ENCODE peak calls at places on chromosomes 12 and 14, in seven cellular contexts. One of them, this sample, is unnamed.

GRCh38 chr14:51869426-51870113 is 9.2 kb downstream of the GNG2 start:
- DNase-seq in fibroblast of the aortic adventitia: no peak
- DNase-seq in DMS53: no peak
- DNase-seq in AG10803: no peak
- DNase-seq in lung: no peak
- DNase-seq in CD4-positive, CD25-positive, alpha-beta regulatory T cell: no peak
- DNase-seq in iPS DF 19.7: no peak
- DNase-seq in this sample: no peak

GRCh38 chr14:67477926-67478915 is 10.3 kb downstream of the TMEM229B start:
- DNase-seq in fibroblast of the aortic adventitia: no peak
- DNase-seq in DMS53: peak; percentile 85
- DNase-seq in AG10803: no peak
- DNase-seq in lung: no peak
- DNase-seq in CD4-positive, CD25-positive, alpha-beta regulatory T cell: no peak
- DNase-seq in iPS DF 19.7: no peak
- DNase-seq in this sample: no peak

GRCh38 chr14:100341301-100342031 is 18.3 kb downstream of the SLC25A47 start:
- DNase-seq in fibroblast of the aortic adventitia: peak; percentile 87
- DNase-seq in DMS53: peak; percentile 45
- DNase-seq in AG10803: peak; percentile 59
- DNase-seq in lung: peak; percentile 63
- DNase-seq in CD4-positive, CD25-positive, alpha-beta regulatory T cell: no peak
- DNase-seq in iPS DF 19.7: no peak
- DNase-seq in this sample: no peak

GRCh38 chr14:23147676-23148075 is 28.6 kb upstream of the CEBPE start:
- DNase-seq in fibroblast of the aortic adventitia: peak; percentile 72
- DNase-seq in DMS53: peak; percentile 3
- DNase-seq in AG10803: peak; percentile 41
- DNase-seq in lung: no peak
- DNase-seq in CD4-positive, CD25-positive, alpha-beta regulatory T cell: no peak
- DNase-seq in iPS DF 19.7: no peak
- DNase-seq in this sample: no peak

GRCh38 chr14:89767861-89768268 is 186.7 kb downstream of the EFCAB11 start:
- DNase-seq in fibroblast of the aortic adventitia: peak; percentile 64
- DNase-seq in DMS53: peak; percentile 59
- DNase-seq in AG10803: peak; percentile 53
- DNase-seq in lung: no peak
- DNase-seq in CD4-positive, CD25-positive, alpha-beta regulatory T cell: peak; percentile 75
- DNase-seq in iPS DF 19.7: peak; percentile 50
- DNase-seq in this sample: peak; percentile 69

GRCh38 chr14:38839743-38840375 is 263.2 kb downstream of the SEC23A start:
- DNase-seq in fibroblast of the aortic adventitia: no peak
- DNase-seq in DMS53: peak; percentile 2
- DNase-seq in AG10803: peak; percentile 3
- DNase-seq in lung: no peak
- DNase-seq in CD4-positive, CD25-positive, alpha-beta regulatory T cell: no peak
- DNase-seq in iPS DF 19.7: no peak
- DNase-seq in this sample: no peak

GRCh38 chr14:96268426-96269358 is 12.7 kb downstream of the BDKRB1 start:
- DNase-seq in fibroblast of the aortic adventitia: peak; percentile 98
- DNase-seq in DMS53: peak; percentile 6
- DNase-seq in AG10803: peak; percentile 94
- DNase-seq in lung: no peak
- DNase-seq in CD4-positive, CD25-positive, alpha-beta regulatory T cell: no peak
- DNase-seq in iPS DF 19.7: no peak
- DNase-seq in this sample: no peak

GRCh38 chr14:22886500-22887259 is 3.7 kb downstream of the REM2 start:
- DNase-seq in fibroblast of the aortic adventitia: peak; percentile 41
- DNase-seq in DMS53: peak; percentile 90
- DNase-seq in AG10803: peak; percentile 59
- DNase-seq in lung: peak; percentile 84
- DNase-seq in CD4-positive, CD25-positive, alpha-beta regulatory T cell: peak; percentile 75
- DNase-seq in iPS DF 19.7: no peak
- DNase-seq in this sample: peak; percentile 78

GRCh38 chr14:101363880-101364391 is 197.4 kb upstream of the DIO3 start:
- DNase-seq in fibroblast of the aortic adventitia: no peak
- DNase-seq in DMS53: no peak
- DNase-seq in AG10803: no peak
- DNase-seq in lung: no peak
- DNase-seq in CD4-positive, CD25-positive, alpha-beta regulatory T cell: no peak
- DNase-seq in iPS DF 19.7: no peak
- DNase-seq in this sample: no peak

GRCh38 chr14:103973354-103973753 is 31.0 kb upstream of the RD3L start:
- DNase-seq in fibroblast of the aortic adventitia: no peak
- DNase-seq in DMS53: no peak
- DNase-seq in AG10803: no peak
- DNase-seq in lung: no peak
- DNase-seq in CD4-positive, CD25-positive, alpha-beta regulatory T cell: no peak
- DNase-seq in iPS DF 19.7: no peak
- DNase-seq in this sample: no peak

GRCh38 chr14:103334644-103335603 is 887 bp downstream of the EIF5 start:
- DNase-seq in fibroblast of the aortic adventitia: peak; percentile 63
- DNase-seq in DMS53: peak; percentile 76
- DNase-seq in AG10803: peak; percentile 54
- DNase-seq in lung: peak; percentile 76
- DNase-seq in CD4-positive, CD25-positive, alpha-beta regulatory T cell: peak; percentile 58
- DNase-seq in iPS DF 19.7: no peak
- DNase-seq in this sample: no peak

GRCh38 chr12:77947326-77947725 is 116.6 kb downstream of the NAV3 start:
- DNase-seq in fibroblast of the aortic adventitia: peak; percentile 79
- DNase-seq in DMS53: peak; percentile 8
- DNase-seq in AG10803: peak; percentile 66
- DNase-seq in lung: no peak
- DNase-seq in CD4-positive, CD25-positive, alpha-beta regulatory T cell: no peak
- DNase-seq in iPS DF 19.7: no peak
- DNase-seq in this sample: no peak

GRCh38 chr12:113030875-113031525 is 25.5 kb upstream of the DTX1 start:
- DNase-seq in fibroblast of the aortic adventitia: peak; percentile 80
- DNase-seq in DMS53: peak; percentile 93
- DNase-seq in AG10803: peak; percentile 59
- DNase-seq in lung: no peak
- DNase-seq in CD4-positive, CD25-positive, alpha-beta regulatory T cell: peak; percentile 36
- DNase-seq in iPS DF 19.7: peak; percentile 78
- DNase-seq in this sample: peak; percentile 30

GRCh38 chr12:132137483-132138125 is 6.5 kb downstream of the DDX51 start:
- DNase-seq in fibroblast of the aortic adventitia: no peak
- DNase-seq in DMS53: peak; percentile 30
- DNase-seq in AG10803: no peak
- DNase-seq in lung: no peak
- DNase-seq in CD4-positive, CD25-positive, alpha-beta regulatory T cell: no peak
- DNase-seq in iPS DF 19.7: no peak
- DNase-seq in this sample: no peak

GRCh38 chr14:100540141-100540925 is 46.9 kb downstream of the BEGAIN start:
- DNase-seq in fibroblast of the aortic adventitia: no peak
- DNase-seq in DMS53: peak; percentile 46
- DNase-seq in AG10803: no peak
- DNase-seq in lung: no peak
- DNase-seq in CD4-positive, CD25-positive, alpha-beta regulatory T cell: no peak
- DNase-seq in iPS DF 19.7: no peak
- DNase-seq in this sample: peak; percentile 40

GRCh38 chr14:60506462-60506984 is 2.4 kb upstream of the SIX6 start:
- DNase-seq in fibroblast of the aortic adventitia: no peak
- DNase-seq in DMS53: no peak
- DNase-seq in AG10803: no peak
- DNase-seq in lung: no peak
- DNase-seq in CD4-positive, CD25-positive, alpha-beta regulatory T cell: no peak
- DNase-seq in iPS DF 19.7: no peak
- DNase-seq in this sample: no peak

GRCh38 chr14:52068741-52069616 is at the start of gene NID2:
- DNase-seq in fibroblast of the aortic adventitia: peak; percentile 97
- DNase-seq in DMS53: peak; percentile 57
- DNase-seq in AG10803: peak; percentile 93
- DNase-seq in lung: peak; percentile 64
- DNase-seq in CD4-positive, CD25-positive, alpha-beta regulatory T cell: no peak
- DNase-seq in iPS DF 19.7: peak; percentile 64
- DNase-seq in this sample: peak; percentile 31

GRCh38 chr14:91714805-91715204 is 17.1 kb downstream of the CATSPERB start:
- DNase-seq in fibroblast of the aortic adventitia: no peak
- DNase-seq in DMS53: no peak
- DNase-seq in AG10803: no peak
- DNase-seq in lung: no peak
- DNase-seq in CD4-positive, CD25-positive, alpha-beta regulatory T cell: no peak
- DNase-seq in iPS DF 19.7: no peak
- DNase-seq in this sample: no peak

GRCh38 chr14:94465042-94465441 is 11.0 kb downstream of the SERPINA9 start:
- DNase-seq in fibroblast of the aortic adventitia: no peak
- DNase-seq in DMS53: no peak
- DNase-seq in AG10803: no peak
- DNase-seq in lung: no peak
- DNase-seq in CD4-positive, CD25-positive, alpha-beta regulatory T cell: no peak
- DNase-seq in iPS DF 19.7: no peak
- DNase-seq in this sample: no peak

GRCh38 chr12:118747771-118748170 is 233.6 kb upstream of the SRRM4 start:
- DNase-seq in fibroblast of the aortic adventitia: no peak
- DNase-seq in DMS53: no peak
- DNase-seq in AG10803: no peak
- DNase-seq in lung: no peak
- DNase-seq in CD4-positive, CD25-positive, alpha-beta regulatory T cell: no peak
- DNase-seq in iPS DF 19.7: no peak
- DNase-seq in this sample: no peak

GRCh38 chr12:52399756-52400155 is 6.4 kb downstream of the KRT82 start:
- DNase-seq in fibroblast of the aortic adventitia: no peak
- DNase-seq in DMS53: no peak
- DNase-seq in AG10803: no peak
- DNase-seq in lung: no peak
- DNase-seq in CD4-positive, CD25-positive, alpha-beta regulatory T cell: no peak
- DNase-seq in iPS DF 19.7: no peak
- DNase-seq in this sample: no peak

GRCh38 chr12:116130431-116130830 is 147.1 kb downstream of the MED13L start:
- DNase-seq in fibroblast of the aortic adventitia: peak; percentile 73
- DNase-seq in DMS53: no peak
- DNase-seq in AG10803: peak; percentile 68
- DNase-seq in lung: no peak
- DNase-seq in CD4-positive, CD25-positive, alpha-beta regulatory T cell: no peak
- DNase-seq in iPS DF 19.7: no peak
- DNase-seq in this sample: no peak

GRCh38 chr12:121933522-121934317 is 15.3 kb downstream of the CFAP251 start:
- DNase-seq in fibroblast of the aortic adventitia: no peak
- DNase-seq in DMS53: no peak
- DNase-seq in AG10803: no peak
- DNase-seq in lung: peak; percentile 63
- DNase-seq in CD4-positive, CD25-positive, alpha-beta regulatory T cell: no peak
- DNase-seq in iPS DF 19.7: no peak
- DNase-seq in this sample: no peak

GRCh38 chr14:34368115-34368970 is 93.7 kb downstream of the SPTSSA start:
- DNase-seq in fibroblast of the aortic adventitia: peak; percentile 89
- DNase-seq in DMS53: peak; percentile 62
- DNase-seq in AG10803: peak; percentile 94
- DNase-seq in lung: no peak
- DNase-seq in CD4-positive, CD25-positive, alpha-beta regulatory T cell: no peak
- DNase-seq in iPS DF 19.7: no peak
- DNase-seq in this sample: no peak

GRCh38 chr12:113071427-113072112 is 15.0 kb downstream of the DTX1 start:
- DNase-seq in fibroblast of the aortic adventitia: no peak
- DNase-seq in DMS53: peak; percentile 34
- DNase-seq in AG10803: no peak
- DNase-seq in lung: no peak
- DNase-seq in CD4-positive, CD25-positive, alpha-beta regulatory T cell: no peak
- DNase-seq in iPS DF 19.7: no peak
- DNase-seq in this sample: no peak

GRCh38 chr12:70576341-70577282 is 60.6 kb downstream of the PTPRB start:
- DNase-seq in fibroblast of the aortic adventitia: peak; percentile 91
- DNase-seq in DMS53: peak; percentile 93
- DNase-seq in AG10803: peak; percentile 89
- DNase-seq in lung: no peak
- DNase-seq in CD4-positive, CD25-positive, alpha-beta regulatory T cell: peak; percentile 46
- DNase-seq in iPS DF 19.7: peak; percentile 20
- DNase-seq in this sample: peak; percentile 38